ENCODE peak calls at places on chromosomes 16 and 17, in five cellular contexts. K, B, U, J and W are unnamed samples.

GRCh38 chr16:29117631-29118030 is 132.8 kb downstream of the LAT start:
- DNase-seq in K (no peak), B (no peak), U (no peak), J (no peak), W (no peak)

GRCh38 chr17:11880714-11881113 is 116.6 kb downstream of the ZNF18 start:
- DNase-seq in K (no peak), B (no peak), U (no peak), J (no peak), W (no peak)

GRCh38 chr16:84739349-84740124 is 39.7 kb downstream of the USP10 start:
- DNase-seq in K (no peak), B (no peak), U (no peak), J (no peak), W (peak)

GRCh38 chr17:28368306-28368831 is 1.7 kb downstream of the VTN start:
- DNase-seq in K (no peak), B (no peak), U (no peak), J (no peak), W (no peak)

GRCh38 chr16:30430428-30430970 is 669 bp upstream of the DCTPP1 start:
- DNase-seq in K (no peak), B (no peak), U (no peak), J (no peak), W (peak)

GRCh38 chr17:57514614-57515013 is 230.5 kb downstream of the CCDC182 start:
- DNase-seq in K (no peak), B (no peak), U (no peak), J (no peak), W (no peak)

GRCh38 chr17:48294989-48295892 is 134.8 kb downstream of the SKAP1 start:
- DNase-seq in K (no peak), B (no peak), U (no peak), J (no peak), W (no peak)

GRCh38 chr16:48076455-48077012 is 79.3 kb downstream of the ABCC12 start:
- DNase-seq in K (no peak), B (no peak), U (no peak), J (no peak), W (peak)

GRCh38 chr16:73086108-73086507 is 38.2 kb upstream of the ZFHX3 start:
- DNase-seq in K (no peak), B (no peak), U (no peak), J (no peak), W (no peak)

GRCh38 chr17:77724876-77725615 is 233.5 kb upstream of the TNRC6C start:
- DNase-seq in K (peak), B (no peak), U (no peak), J (no peak), W (no peak)

GRCh38 chr17:65514082-65514481 is 47.4 kb downstream of the AXIN2 start:
- DNase-seq in K (peak), B (peak), U (no peak), J (peak), W (peak)

GRCh38 chr17:71966459-71967313 is 154.1 kb upstream of the SOX9 start:
- DNase-seq in K (no peak), B (no peak), U (no peak), J (no peak), W (peak)

GRCh38 chr16:21611178-21611545 is 11.8 kb downstream of the METTL9 start:
- DNase-seq in K (no peak), B (no peak), U (no peak), J (no peak), W (no peak)

GRCh38 chr17:71438631-71439146 is 682.1 kb upstream of the SOX9 start:
- DNase-seq in K (no peak), B (no peak), U (peak), J (no peak), W (peak)

GRCh38 chr17:7914771-7915610 is 1.1 kb downstream of the RNF227 start:
- DNase-seq in K (no peak), B (no peak), U (peak), J (no peak), W (no peak)

GRCh38 chr16:54938351-54939346 is 8.0 kb downstream of the IRX5 start:
- DNase-seq in K (no peak), B (no peak), U (no peak), J (no peak), W (no peak)

GRCh38 chr16:10868089-10868488 is 8.9 kb upstream of the CIITA start:
- DNase-seq in K (no peak), B (no peak), U (no peak), J (no peak), W (no peak)